ENCODE peak calls at places on chromosomes 6 and 20, in six cellular contexts. N is Peyer's patch, R is lower lobe of right lung, K is psoas muscle, C is ovary, J is T-helper 17 cell. F is an unnamed sample.

GRCh38 chr20:39059036-39059435 is 96.9 kb downstream of the DHX35 start:
- DNase-seq in J (no peak), R (no peak), C (no peak), K (no peak), N (no peak), F (no peak)

GRCh38 chr20:44734938-44735337 is 10.7 kb upstream of the KCNK15 start:
- DNase-seq in J (no peak), N (no peak), K (no peak), C (no peak), R (no peak), F (no peak)

GRCh38 chr6:12363651-12364381 is 73.7 kb downstream of the EDN1 start:
- DNase-seq in C (no peak), R (peak; percentile 58), N (no peak), K (no peak), J (no peak), F (no peak)

GRCh38 chr6:3631862-3632261 is 119.7 kb downstream of the PXDC1 start:
- DNase-seq in R (no peak), N (no peak), J (no peak), C (no peak), K (no peak), F (no peak)

GRCh38 chr6:46491789-46492547 is 719 bp upstream of the RCAN2 start:
- DNase-seq in K (peak; percentile 57), J (no peak), N (no peak), C (peak; percentile 68), R (peak; percentile 50), F (peak; percentile 65)

GRCh38 chr20:34915131-34915530 is 38.7 kb downstream of the ACSS2 start:
- DNase-seq in N (no peak), K (no peak), J (no peak), C (no peak), R (no peak), F (no peak)

GRCh38 chr6:62371395-62371794 is 85.4 kb upstream of the KHDRBS2 start:
- DNase-seq in C (no peak), K (no peak), N (no peak), R (no peak), J (no peak), F (no peak)

GRCh38 chr20:44450279-44450937 is 25.3 kb upstream of the TTPAL start:
- DNase-seq in C (no peak), K (no peak), J (no peak), R (no peak), N (no peak), F (no peak)

GRCh38 chr6:35780719-35781118 is at the start of gene CLPSL1:
- DNase-seq in R (no peak), J (no peak), N (no peak), K (no peak), C (no peak), F (no peak)

GRCh38 chr6:112296122-112296521 is 41.8 kb upstream of the LAMA4 start:
- DNase-seq in C (no peak), N (no peak), J (no peak), K (no peak), R (no peak), F (peak; percentile 18)

GRCh38 chr20:18985551-18985950 is 172.0 kb downstream of the SCP2D1 start:
- DNase-seq in C (no peak), K (no peak), R (no peak), J (no peak), N (no peak), F (no peak)

GRCh38 chr6:108008363-108008762 is 50.4 kb upstream of the SEC63 start:
- DNase-seq in N (no peak), J (no peak), C (no peak), K (no peak), R (no peak), F (no peak)

GRCh38 chr6:108009894-108010293 is 51.9 kb upstream of the SEC63 start:
- DNase-seq in N (no peak), K (no peak), R (no peak), J (no peak), C (no peak), F (no peak)

DNA sequence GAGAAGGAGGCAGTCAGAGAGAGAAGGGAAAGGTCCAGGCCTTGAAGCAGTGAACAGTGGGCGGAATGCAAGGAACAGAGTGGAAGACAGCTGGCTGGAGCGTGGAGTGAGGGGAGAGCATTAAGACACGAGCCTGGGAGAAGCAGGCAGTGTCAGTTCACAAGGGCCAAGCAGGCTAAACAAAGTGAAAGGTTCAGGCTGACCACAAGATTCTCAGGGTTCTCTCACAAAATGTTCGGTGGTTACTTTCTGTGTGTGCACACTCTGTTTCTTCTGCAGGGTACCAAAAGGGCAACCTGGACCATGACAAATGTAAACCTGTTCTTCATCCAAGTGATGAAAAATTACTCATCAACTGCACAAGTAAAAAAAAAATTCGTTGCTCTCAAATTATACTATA is 56.0 kb upstream of the SEC63 start:
- DNase-seq in N (no peak), C (no peak), J (no peak), K (no peak), R (no peak), F (no peak)
- H3K9me3 ChIP-seq in N (no peaks in the 10 kb centered on the region), C (no peaks in the 10 kb centered on the region), J (no peaks in the 10 kb centered on the region), K (no peaks in the 10 kb centered on the region), R (peaks cover 8% of the 10 kb centered on the region), F (no peaks in the 10 kb centered on the region)

DNA sequence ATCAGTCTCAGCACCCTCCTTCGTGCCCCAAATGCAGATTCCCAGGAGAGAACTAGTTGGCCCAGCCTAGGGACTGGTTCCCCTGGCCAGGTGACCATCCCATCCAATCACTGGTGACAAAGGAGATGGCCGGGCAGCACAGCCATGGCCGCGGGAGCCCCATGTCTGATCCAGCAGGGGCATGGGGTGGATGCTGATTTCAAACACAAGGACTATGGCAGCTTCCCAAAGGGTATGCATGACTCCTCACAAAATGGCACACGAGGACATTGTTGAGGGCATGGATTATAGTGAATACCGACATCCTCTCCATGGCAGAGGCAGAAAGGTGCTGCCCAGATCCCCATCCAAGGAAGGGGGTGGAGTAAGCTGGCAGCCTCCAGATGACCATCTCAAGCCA is 9.9 kb upstream of the LSM14B start:
- DNase-seq in N (no peak), R (no peak), J (no peak), C (no peak), K (no peak), F (no peak)
- H3K9me3 ChIP-seq in N (no peaks in the 10 kb centered on the region), R (peaks cover 50% of the 10 kb centered on the region), J (peaks cover 5% of the 10 kb centered on the region), C (no peaks in the 10 kb centered on the region), K (peaks cover 52% of the 10 kb centered on the region), F (no peaks in the 10 kb centered on the region)

GRCh38 chr6:139297921-139298320 is 6.1 kb upstream of the TXLNB start:
- DNase-seq in N (no peak), R (no peak), J (no peak), K (no peak), C (no peak), F (no peak)

GRCh38 chr6:139296927-139297326 is 5.1 kb upstream of the TXLNB start:
- DNase-seq in R (no peak), J (no peak), N (no peak), K (no peak), C (no peak), F (no peak)

GRCh38 chr6:139291813-139292619 is at the start of gene TXLNB:
- DNase-seq in N (peak; percentile 90), J (peak; percentile 51), R (peak; percentile 82), K (peak; percentile 78), C (peak; percentile 67), F (peak; percentile 27)

GRCh38 chr6:139290787-139291294 is 957 bp downstream of the TXLNB start:
- DNase-seq in J (no peak), K (no peak), C (no peak), R (no peak), N (peak; percentile 43), F (no peak)

DNA sequence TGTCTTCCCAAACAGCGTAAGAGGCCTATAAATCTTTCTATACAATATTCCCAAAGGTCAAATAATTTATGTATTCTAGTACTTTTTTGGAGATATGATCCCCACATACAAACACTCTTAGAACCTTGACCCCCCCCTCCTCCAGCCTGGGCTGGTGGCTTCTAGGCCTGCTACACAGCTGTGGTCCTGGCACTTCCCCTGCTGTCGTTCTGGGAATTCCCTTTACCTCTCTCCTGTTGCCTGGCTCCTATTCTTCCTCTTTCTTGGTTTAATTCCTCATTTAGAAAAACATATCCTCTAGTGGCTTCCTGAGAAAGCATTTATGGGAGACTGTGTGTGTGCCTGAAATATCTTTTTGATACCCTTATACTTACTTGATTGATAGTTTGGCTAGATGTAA is 4.1 kb upstream of the TXLNB start:
- DNase-seq in R (no peak), C (no peak), K (no peak), J (no peak), N (no peak), F (no peak)
- H3K9me3 ChIP-seq in R (no peaks in the 10 kb centered on the region), C (no peaks in the 10 kb centered on the region), K (no peaks in the 10 kb centered on the region), J (no peaks in the 10 kb centered on the region), N (no peaks in the 10 kb centered on the region), F (no peaks in the 10 kb centered on the region)

DNA sequence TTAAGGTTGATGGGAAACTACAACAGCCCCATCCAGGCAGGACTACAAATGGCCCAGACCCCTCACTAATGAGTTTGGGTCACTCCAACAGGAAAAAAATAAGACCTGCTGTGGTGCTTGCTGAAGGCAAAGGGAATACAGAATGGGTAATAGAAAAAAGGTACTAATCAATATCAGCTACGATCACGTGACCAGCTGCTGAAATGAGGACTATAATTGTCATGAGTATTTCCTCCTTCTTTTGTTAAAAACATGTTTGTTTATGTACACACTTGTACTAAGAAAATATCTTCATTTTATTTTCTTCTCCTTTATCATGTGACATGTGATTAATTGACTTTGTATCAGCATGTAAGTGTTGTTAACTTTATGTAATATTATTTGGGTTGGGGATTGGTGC is 199.9 kb downstream of the GJA1 start:
- DNase-seq in N (no peak), J (no peak), K (no peak), C (no peak), R (no peak), F (no peak)
- H3K9me3 ChIP-seq in N (no peaks in the 10 kb centered on the region), J (no peaks in the 10 kb centered on the region), K (peaks cover 25% of the 10 kb centered on the region), C (no peaks in the 10 kb centered on the region), R (peaks cover 20% of the 10 kb centered on the region), F (no peaks in the 10 kb centered on the region)

GRCh38 chr6:9464583-9464982 is 950.3 kb downstream of the TFAP2A start:
- DNase-seq in C (no peak), K (no peak), N (no peak), J (no peak), R (no peak), F (no peak)
- H3K9me3 ChIP-seq in C (no peaks in the 10 kb centered on the region), K (no peaks in the 10 kb centered on the region), N (no peaks in the 10 kb centered on the region), J (no peaks in the 10 kb centered on the region), R (no peaks in the 10 kb centered on the region), F (no peaks in the 10 kb centered on the region)

GRCh38 chr6:17894191-17894590 is 93.2 kb downstream of the KIF13A start:
- DNase-seq in J (no peak), C (no peak), R (no peak), N (no peak), K (no peak), F (no peak)
- H3K9me3 ChIP-seq in J (peaks cover 9% of the 10 kb centered on the region), C (no peaks in the 10 kb centered on the region), R (peaks cover 15% of the 10 kb centered on the region), N (no peaks in the 10 kb centered on the region), K (peaks cover 16% of the 10 kb centered on the region), F (no peaks in the 10 kb centered on the region)

F was measured in thyroid gland.